ENCODE peak calls at places on chromosomes 3 and 15, in six cellular contexts. I, W, H, V, A and Z are unnamed samples.

GRCh38 chr3:150329408-150329807 is 78.7 kb upstream of the TSC22D2 start:
- DNase-seq in I (no peak), W (no peak), H (no peak), V (no peak), A (no peak), Z (no peak)

GRCh38 chr3:87077354-87077753 is 86.4 kb upstream of the VGLL3 start:
- DNase-seq in I (no peak), W (no peak), H (no peak), V (no peak), A (no peak), Z (no peak)

GRCh38 chr3:117035785-117036184 is 326.2 kb downstream of the TUSC7 start:
- DNase-seq in I (peak; percentile 40), W (peak; percentile 4), H (no peak), V (no peak), A (no peak), Z (no peak)

GRCh38 chr3:175646865-175647264 is 787.7 kb downstream of the NAALADL2 start:
- DNase-seq in I (no peak), W (no peak), H (no peak), V (no peak), A (peak; percentile 22), Z (no peak)

GRCh38 chr15:56249080-56249479 is 5.4 kb upstream of the RFX7 start:
- DNase-seq in I (peak; percentile 93), W (peak; percentile 63), H (peak; percentile 70), V (no peak), A (peak; percentile 68), Z (no peak)

GRCh38 chr15:45185069-45185779 is 2.5 kb downstream of the SHF start:
- DNase-seq in I (no peak), W (no peak), H (no peak), V (no peak), A (no peak), Z (no peak)

GRCh38 chr3:139433089-139433488 is 43.2 kb downstream of the RBP2 start:
- DNase-seq in I (no peak), W (no peak), H (no peak), V (no peak), A (no peak), Z (no peak)

GRCh38 chr15:28981921-28982320 is 96.1 kb downstream of the APBA2 start:
- DNase-seq in I (no peak), W (no peak), H (no peak), V (no peak), A (no peak), Z (no peak)

GRCh38 chr15:57158997-57159668 is 217.2 kb upstream of the CGNL1 start:
- DNase-seq in I (no peak), W (no peak), H (no peak), V (no peak), A (no peak), Z (no peak)

GRCh38 chr3:155712008-155712407 is 32.9 kb downstream of the PLCH1 start:
- DNase-seq in I (no peak), W (peak; percentile 2), H (no peak), V (no peak), A (no peak), Z (no peak)

GRCh38 chr15:63892794-63893441 is 59.2 kb upstream of the HERC1 start:
- DNase-seq in I (no peak), W (no peak), H (no peak), V (no peak), A (no peak), Z (no peak)

GRCh38 chr3:181300033-181300432 is 310.5 kb upstream of the DNAJC19 start:
- DNase-seq in I (no peak), W (no peak), H (no peak), V (no peak), A (no peak), Z (no peak)

GRCh38 chr3:159144891-159145290 is 343.0 kb downstream of the MFSD1 start:
- DNase-seq in I (no peak), W (no peak), H (no peak), V (no peak), A (no peak), Z (no peak)

GRCh38 chr3:151971814-151972579 is 98.6 kb downstream of the SUCNR1 start:
- DNase-seq in I (peak; percentile 5), W (no peak), H (peak; percentile 69), V (no peak), A (no peak), Z (no peak)

GRCh38 chr3:151974067-151974466 is 100.6 kb downstream of the SUCNR1 start:
- DNase-seq in I (no peak), W (peak; percentile 61), H (no peak), V (no peak), A (peak; percentile 64), Z (no peak)

GRCh38 chr3:151964768-151965167 is 91.3 kb downstream of the SUCNR1 start:
- DNase-seq in I (no peak), W (no peak), H (no peak), V (no peak), A (no peak), Z (no peak)

GRCh38 chr3:151971194-151971771 is 97.8 kb downstream of the SUCNR1 start:
- DNase-seq in I (no peak), W (no peak), H (peak; percentile 5), V (no peak), A (no peak), Z (no peak)

GRCh38 chr3:151969026-151969658 is 95.7 kb downstream of the SUCNR1 start:
- DNase-seq in I (peak; percentile 70), W (no peak), H (no peak), V (no peak), A (no peak), Z (no peak)
- TF ChIP-seq CTCF in I (no peak), W (no peak), H (no peak), V (no peak), A (no peak), Z (no peak)

GRCh38 chr3:58285334-58285733 is 20.7 kb upstream of the RPP14 start:
- DNase-seq in I (no peak), W (no peak), H (no peak), V (no peak), A (no peak), Z (no peak)

GRCh38 chr3:58291671-58292338 is 14.2 kb upstream of the RPP14 start:
- DNase-seq in I (no peak), W (no peak), H (no peak), V (no peak), A (no peak), Z (no peak)

GRCh38 chr3:58287354-58287753 is 18.7 kb upstream of the RPP14 start:
- DNase-seq in I (no peak), W (no peak), H (no peak), V (no peak), A (no peak), Z (no peak)

GRCh38 chr3:58292866-58293265 is 13.2 kb upstream of the RPP14 start:
- DNase-seq in I (no peak), W (no peak), H (no peak), V (no peak), A (no peak), Z (no peak)

DNA sequence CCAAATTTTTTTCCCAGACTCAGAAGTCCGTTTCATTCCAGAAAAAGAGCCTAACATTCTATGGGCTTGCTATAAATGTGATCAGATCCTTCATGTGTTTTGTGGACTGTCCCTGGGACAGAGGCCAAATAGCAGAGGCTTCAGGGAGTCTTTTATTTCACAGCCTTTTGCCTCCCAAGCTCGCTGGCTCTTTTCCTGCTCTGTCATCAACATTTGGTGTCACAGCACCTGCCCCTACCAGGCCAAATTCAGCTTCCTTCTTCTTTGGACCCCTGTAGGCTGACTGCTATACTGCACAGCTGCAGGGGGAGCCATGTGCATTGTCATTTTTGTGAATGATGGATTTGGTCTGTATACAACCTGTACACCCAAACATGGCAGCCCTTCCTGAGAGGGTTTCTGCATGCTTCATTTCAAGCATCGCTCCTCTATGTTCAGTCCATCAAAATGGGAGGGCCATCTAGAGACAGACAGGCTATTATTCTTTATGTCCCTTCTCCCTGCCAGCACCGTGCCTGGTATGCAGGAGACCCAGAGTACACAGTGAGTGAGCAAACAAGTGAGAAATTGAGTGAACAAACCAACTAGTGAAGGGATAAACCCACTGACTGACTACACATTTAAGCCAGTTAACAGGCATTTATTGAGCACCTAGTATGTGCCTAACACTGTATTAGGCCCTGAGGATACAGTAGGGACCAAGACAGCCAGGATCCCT is 17.9 kb upstream of the RPP14 start:
- DNase-seq in I (peak; percentile 12), W (no peak), H (no peak), V (no peak), A (no peak), Z (no peak)
- TF ChIP-seq CTCF in I (no peak), W (no peak), H (no peak), V (no peak), A (peak; percentile 43), Z (no peak)

GRCh38 chr15:64901141-64901540 is 10.6 kb upstream of the ANKDD1A start:
- DNase-seq in I (no peak), W (no peak), H (no peak), V (no peak), A (no peak), Z (no peak)

GRCh38 chr15:64903331-64903950 is 8.3 kb upstream of the ANKDD1A start:
- DNase-seq in I (no peak), W (no peak), H (no peak), V (no peak), A (no peak), Z (no peak)

GRCh38 chr15:64904189-64904588 is 7.5 kb upstream of the ANKDD1A start:
- DNase-seq in I (no peak), W (no peak), H (no peak), V (no peak), A (no peak), Z (no peak)

GRCh38 chr15:64901914-64902313 is 9.8 kb upstream of the ANKDD1A start:
- DNase-seq in I (no peak), W (no peak), H (no peak), V (no peak), A (no peak), Z (no peak)

DNA sequence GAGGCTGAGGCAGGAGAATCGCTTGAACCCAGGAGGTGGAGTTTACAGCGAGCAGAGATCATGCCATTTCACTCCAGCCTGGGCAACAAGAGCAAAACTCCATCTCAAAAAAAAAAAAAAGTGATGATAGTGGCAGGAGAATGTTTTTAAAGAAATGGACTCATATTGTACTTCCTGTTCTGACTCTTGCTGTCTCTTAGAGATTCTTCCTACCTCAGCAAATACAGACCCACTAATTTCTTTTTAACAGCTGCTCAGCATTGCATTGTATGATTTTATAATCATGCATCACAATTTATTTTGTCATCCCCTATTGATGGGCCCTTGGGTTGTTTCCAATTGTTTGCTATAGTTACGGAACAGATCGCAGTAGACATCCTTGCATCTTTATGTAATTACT is 8.8 kb upstream of the ANKDD1A start:
- DNase-seq in I (no peak), W (no peak), H (no peak), V (no peak), A (no peak), Z (no peak)
- TF ChIP-seq CTCF in I (no peak), W (no peak), H (no peak), V (no peak), A (no peak), Z (no peak)

GRCh38 chr3:125375950-125376679 is 990 bp upstream of the ZNF148 start:
- DNase-seq in I (no peak), W (no peak), H (no peak), V (no peak), A (peak; percentile 20), Z (no peak)

GRCh38 chr3:125379483-125379882 is 4.4 kb upstream of the ZNF148 start:
- DNase-seq in I (no peak), W (no peak), H (no peak), V (no peak), A (no peak), Z (no peak)

GRCh38 chr3:125374501-125374995 is 577 bp downstream of the ZNF148 start:
- DNase-seq in I (peak; percentile 83), W (peak; percentile 40), H (peak; percentile 69), V (no peak), A (peak; percentile 32), Z (no peak)

GRCh38 chr3:125378762-125379161 is 3.6 kb upstream of the ZNF148 start:
- DNase-seq in I (no peak), W (no peak), H (no peak), V (no peak), A (no peak), Z (no peak)

GRCh38 chr3:125374996-125375941 is at the start of gene ZNF148:
- DNase-seq in I (peak; percentile 92), W (peak; percentile 92), H (peak; percentile 92), V (peak; percentile 74), A (peak; percentile 86), Z (peak; percentile 60)
- TF ChIP-seq CTCF in I (no peak), W (no peak), H (peak; percentile 17), V (peak; percentile 54), A (peak; percentile 20), Z (no peak)